ENCODE peak calls at places on chromosomes 11 and 22, in four cellular contexts. One of them, this sample, is unnamed.
A peak's percentile ranks its signal among the peaks of the same experiment; 100 is the strongest.

GRCh38 chr11:66015094-66015881 is 3.5 kb downstream of the CST6 start:
- DNase-seq in brain microvascular endothelial cell: no peak
- DNase-seq in astrocyte: peak; percentile 16
- DNase-seq in endodermal cell: no peak
- DNase-seq in this sample: no peak

GRCh38 chr11:10374386-10374785 is 69.5 kb downstream of the ADM start:
- DNase-seq in astrocyte: no peak
- DNase-seq in endodermal cell: no peak
- DNase-seq in brain microvascular endothelial cell: no peak
- DNase-seq in this sample: no peak

GRCh38 chr11:102114032-102114431 is 3.8 kb downstream of the YAP1 start:
- DNase-seq in endodermal cell: peak; percentile 53
- DNase-seq in brain microvascular endothelial cell: no peak
- DNase-seq in astrocyte: no peak
- DNase-seq in this sample: no peak

GRCh38 chr11:111776398-111777093 is 10.4 kb upstream of the PPP2R1B start:
- DNase-seq in astrocyte: no peak
- DNase-seq in brain microvascular endothelial cell: no peak
- DNase-seq in endodermal cell: no peak
- DNase-seq in this sample: no peak

GRCh38 chr11:129023968-129024676 is 81.5 kb upstream of the TP53AIP1 start:
- DNase-seq in astrocyte: peak; percentile 23
- DNase-seq in brain microvascular endothelial cell: peak; percentile 21
- DNase-seq in endodermal cell: peak; percentile 89
- DNase-seq in this sample: peak; percentile 57

GRCh38 chr11:71454470-71455113 is 1.6 kb downstream of the NADSYN1 start:
- DNase-seq in endodermal cell: no peak
- DNase-seq in astrocyte: no peak
- DNase-seq in brain microvascular endothelial cell: no peak
- DNase-seq in this sample: no peak

GRCh38 chr11:128692750-128693578 is 908 bp upstream of the FLI1 start:
- DNase-seq in endodermal cell: peak; percentile 86
- DNase-seq in brain microvascular endothelial cell: peak; percentile 42
- DNase-seq in astrocyte: no peak
- DNase-seq in this sample: peak; percentile 80

GRCh38 chr11:17770917-17771316 is 36.3 kb downstream of the KCNC1 start:
- DNase-seq in endodermal cell: no peak
- DNase-seq in brain microvascular endothelial cell: no peak
- DNase-seq in astrocyte: no peak
- DNase-seq in this sample: no peak

DNA sequence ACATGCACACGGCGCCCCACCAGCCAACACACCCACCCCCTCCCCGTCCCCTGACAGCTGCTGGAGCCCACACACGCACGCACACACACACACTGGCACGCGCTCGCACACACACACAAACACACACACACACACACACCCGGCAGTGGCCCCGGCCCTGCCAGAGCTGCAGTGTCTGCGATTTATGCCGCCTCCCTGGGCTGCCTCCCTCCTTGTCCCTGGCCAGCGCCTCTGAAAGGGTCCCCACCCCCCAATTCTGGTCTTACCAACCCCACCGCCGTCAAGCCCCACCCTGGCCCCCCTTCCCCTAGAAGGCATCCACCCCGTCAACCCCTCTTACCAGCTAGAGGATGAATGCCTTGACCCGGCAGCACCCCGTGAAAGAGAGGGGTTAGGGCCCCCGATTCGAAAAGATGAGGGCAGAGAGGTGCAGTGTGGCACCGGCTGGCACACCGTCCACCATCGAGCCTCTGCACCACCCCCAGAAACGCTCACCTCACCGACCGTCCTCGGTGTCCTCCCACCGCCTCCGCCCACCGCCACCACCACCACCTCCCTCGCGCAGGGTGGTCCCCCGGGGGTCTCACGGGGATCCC is 649 bp downstream of the ELFN2 start:
- DNase-seq in astrocyte: no peak
- DNase-seq in brain microvascular endothelial cell: no peak
- DNase-seq in endodermal cell: no peak
- DNase-seq in this sample: no peak
- H3K4me3 ChIP-seq in astrocyte: peak overlapping the region; percentile 54
- H3K4me3 ChIP-seq in brain microvascular endothelial cell: peak overlapping the region; percentile 58
- H3K4me3 ChIP-seq in endodermal cell: peak overlapping the region; percentile 40
- H3K4me3 ChIP-seq in this sample: peak overlapping the region; percentile 52

GRCh38 chr22:33056108-33056507 is 2.1 kb downstream of the SYN3 start:
- DNase-seq in endodermal cell: no peak
- DNase-seq in astrocyte: no peak
- DNase-seq in brain microvascular endothelial cell: no peak
- DNase-seq in this sample: no peak

GRCh38 chr22:33062402-33062801 is 4.2 kb upstream of the SYN3 start:
- DNase-seq in endodermal cell: no peak
- DNase-seq in astrocyte: no peak
- DNase-seq in brain microvascular endothelial cell: no peak
- DNase-seq in this sample: no peak

GRCh38 chr22:33053323-33053722 is 4.9 kb downstream of the SYN3 start:
- DNase-seq in endodermal cell: no peak
- DNase-seq in astrocyte: no peak
- DNase-seq in brain microvascular endothelial cell: no peak
- DNase-seq in this sample: no peak

GRCh38 chr22:33054276-33054675 is 3.9 kb downstream of the SYN3 start:
- DNase-seq in astrocyte: no peak
- DNase-seq in endodermal cell: no peak
- DNase-seq in brain microvascular endothelial cell: no peak
- DNase-seq in this sample: no peak

DNA sequence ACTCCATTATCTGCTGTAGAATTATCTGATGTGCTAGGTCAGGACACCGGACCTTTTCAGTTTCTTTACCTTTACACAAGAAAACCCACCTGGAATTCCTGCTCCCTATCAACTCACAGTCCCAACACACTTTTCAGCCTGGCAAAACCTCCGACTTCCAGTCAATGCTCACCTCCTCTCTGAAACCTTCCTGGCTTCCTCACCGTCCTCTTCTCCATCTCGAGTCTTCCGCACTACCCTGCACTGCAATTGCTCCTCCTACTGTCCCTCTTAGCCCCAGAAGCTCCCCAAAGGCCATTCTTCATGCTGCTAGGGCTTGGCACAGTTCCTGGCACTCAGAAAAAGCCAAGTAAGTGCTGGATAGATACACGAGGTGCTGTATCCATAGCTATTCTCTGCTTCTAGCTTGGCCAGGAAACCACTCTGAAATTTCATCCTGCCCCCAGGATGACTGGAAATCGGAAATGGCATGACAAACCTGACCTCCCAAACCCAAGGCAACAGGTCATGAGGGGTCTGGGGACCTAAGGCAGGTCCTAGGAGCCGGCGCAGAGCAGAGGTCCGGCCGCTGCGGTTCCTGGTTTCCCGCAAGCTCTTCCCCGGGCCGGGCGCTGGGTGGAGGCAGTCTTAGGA is 702 bp downstream of the SYN3 start:
- DNase-seq in endodermal cell: no peak
- DNase-seq in brain microvascular endothelial cell: no peak
- DNase-seq in astrocyte: no peak
- DNase-seq in this sample: no peak
- H3K27me3 ChIP-seq in endodermal cell: peaks cover 21% of the 10 kb centered on the region
- H3K27me3 ChIP-seq in brain microvascular endothelial cell: peaks cover 29% of the 10 kb centered on the region
- H3K27me3 ChIP-seq in astrocyte: peaks cover 34% of the 10 kb centered on the region
- H3K27me3 ChIP-seq in this sample: peaks cover 22% of the 10 kb centered on the region

GRCh38 chr22:42871146-42872050 is 14.3 kb upstream of the ARFGAP3 start:
- DNase-seq in brain microvascular endothelial cell: no peak
- DNase-seq in astrocyte: no peak
- DNase-seq in endodermal cell: peak; percentile 34
- DNase-seq in this sample: peak; percentile 49
- H3K36me3 ChIP-seq in brain microvascular endothelial cell: peaks cover 30% of the 10 kb centered on the region
- H3K36me3 ChIP-seq in astrocyte: peaks cover 7% of the 10 kb centered on the region
- H3K36me3 ChIP-seq in endodermal cell: peaks cover 48% of the 10 kb centered on the region
- H3K36me3 ChIP-seq in this sample: peaks cover 16% of the 10 kb centered on the region

GRCh38 chr11:36485296-36485870 is 24.7 kb downstream of the TRAF6 start:
- DNase-seq in astrocyte: no peak
- DNase-seq in brain microvascular endothelial cell: no peak
- DNase-seq in endodermal cell: no peak
- DNase-seq in this sample: no peak

GRCh38 chr11:36488096-36488495 is 22.0 kb downstream of the TRAF6 start:
- DNase-seq in astrocyte: no peak
- DNase-seq in brain microvascular endothelial cell: no peak
- DNase-seq in endodermal cell: no peak
- DNase-seq in this sample: no peak

GRCh38 chr11:36492724-36493304 is 17.3 kb downstream of the TRAF6 start:
- DNase-seq in brain microvascular endothelial cell: peak; percentile 34
- DNase-seq in endodermal cell: peak; percentile 52
- DNase-seq in astrocyte: no peak
- DNase-seq in this sample: peak; percentile 44

GRCh38 chr11:36490026-36490806 is 19.9 kb downstream of the TRAF6 start:
- DNase-seq in endodermal cell: no peak
- DNase-seq in astrocyte: no peak
- DNase-seq in brain microvascular endothelial cell: no peak
- DNase-seq in this sample: no peak

DNA sequence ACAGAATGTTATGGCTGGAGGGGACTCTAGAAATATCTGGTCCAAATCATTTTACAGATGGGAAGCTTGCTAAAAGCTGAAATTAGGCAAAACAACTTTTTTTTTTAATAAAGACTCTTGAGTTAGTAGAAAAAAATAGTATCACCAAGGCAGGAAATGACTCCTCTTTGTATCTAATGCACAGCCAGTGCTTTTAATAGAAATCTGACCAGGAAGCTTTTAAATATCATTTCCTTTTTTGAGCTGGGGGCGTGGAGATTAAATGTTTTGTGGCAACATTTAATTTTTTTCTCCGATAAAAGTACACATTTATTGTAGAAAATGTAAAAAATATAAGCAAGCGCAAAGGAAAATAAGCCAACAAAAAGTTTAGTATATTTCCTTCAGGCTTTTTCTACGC is 22.5 kb downstream of the TRAF6 start:
- DNase-seq in brain microvascular endothelial cell: no peak
- DNase-seq in endodermal cell: no peak
- DNase-seq in astrocyte: no peak
- DNase-seq in this sample: no peak
- H3K4me3 ChIP-seq in brain microvascular endothelial cell: no peak overlapping the region
- H3K4me3 ChIP-seq in endodermal cell: no peak overlapping the region
- H3K4me3 ChIP-seq in astrocyte: no peak overlapping the region
- H3K4me3 ChIP-seq in this sample: no peak overlapping the region

GRCh38 chr22:37486224-37486845 is at the start of gene MFNG:
- DNase-seq in endodermal cell: peak; percentile 90
- DNase-seq in brain microvascular endothelial cell: no peak
- DNase-seq in astrocyte: no peak
- DNase-seq in this sample: peak; percentile 98

GRCh38 chr22:37487559-37487958 is 1.4 kb upstream of the MFNG start:
- DNase-seq in brain microvascular endothelial cell: no peak
- DNase-seq in endodermal cell: no peak
- DNase-seq in astrocyte: no peak
- DNase-seq in this sample: peak; percentile 76

GRCh38 chr22:37485714-37486223 is 415 bp downstream of the MFNG start:
- DNase-seq in astrocyte: no peak
- DNase-seq in brain microvascular endothelial cell: no peak
- DNase-seq in endodermal cell: no peak
- DNase-seq in this sample: peak; percentile 79

GRCh38 chr22:37488337-37489135 is 2.4 kb upstream of the MFNG start:
- DNase-seq in endodermal cell: no peak
- DNase-seq in brain microvascular endothelial cell: no peak
- DNase-seq in astrocyte: no peak
- DNase-seq in this sample: peak; percentile 78

GRCh38 chr22:37487129-37487528 is 945 bp upstream of the MFNG start:
- DNase-seq in astrocyte: no peak
- DNase-seq in endodermal cell: no peak
- DNase-seq in brain microvascular endothelial cell: no peak
- DNase-seq in this sample: no peak
- H3K27me3 ChIP-seq in astrocyte: no peaks in the 10 kb centered on the region
- H3K27me3 ChIP-seq in endodermal cell: no peaks in the 10 kb centered on the region
- H3K27me3 ChIP-seq in brain microvascular endothelial cell: no peaks in the 10 kb centered on the region
- H3K27me3 ChIP-seq in this sample: peaks cover 3% of the 10 kb centered on the region

GRCh38 chr22:40920526-40920925 is 30.7 kb upstream of the RBX1 start:
- DNase-seq in brain microvascular endothelial cell: no peak
- DNase-seq in astrocyte: no peak
- DNase-seq in endodermal cell: no peak
- DNase-seq in this sample: no peak
- H3K36me3 ChIP-seq in brain microvascular endothelial cell: peaks cover 21% of the 10 kb centered on the region
- H3K36me3 ChIP-seq in astrocyte: peaks cover 13% of the 10 kb centered on the region
- H3K36me3 ChIP-seq in endodermal cell: peaks cover 68% of the 10 kb centered on the region
- H3K36me3 ChIP-seq in this sample: peaks cover 1% of the 10 kb centered on the region

DNA sequence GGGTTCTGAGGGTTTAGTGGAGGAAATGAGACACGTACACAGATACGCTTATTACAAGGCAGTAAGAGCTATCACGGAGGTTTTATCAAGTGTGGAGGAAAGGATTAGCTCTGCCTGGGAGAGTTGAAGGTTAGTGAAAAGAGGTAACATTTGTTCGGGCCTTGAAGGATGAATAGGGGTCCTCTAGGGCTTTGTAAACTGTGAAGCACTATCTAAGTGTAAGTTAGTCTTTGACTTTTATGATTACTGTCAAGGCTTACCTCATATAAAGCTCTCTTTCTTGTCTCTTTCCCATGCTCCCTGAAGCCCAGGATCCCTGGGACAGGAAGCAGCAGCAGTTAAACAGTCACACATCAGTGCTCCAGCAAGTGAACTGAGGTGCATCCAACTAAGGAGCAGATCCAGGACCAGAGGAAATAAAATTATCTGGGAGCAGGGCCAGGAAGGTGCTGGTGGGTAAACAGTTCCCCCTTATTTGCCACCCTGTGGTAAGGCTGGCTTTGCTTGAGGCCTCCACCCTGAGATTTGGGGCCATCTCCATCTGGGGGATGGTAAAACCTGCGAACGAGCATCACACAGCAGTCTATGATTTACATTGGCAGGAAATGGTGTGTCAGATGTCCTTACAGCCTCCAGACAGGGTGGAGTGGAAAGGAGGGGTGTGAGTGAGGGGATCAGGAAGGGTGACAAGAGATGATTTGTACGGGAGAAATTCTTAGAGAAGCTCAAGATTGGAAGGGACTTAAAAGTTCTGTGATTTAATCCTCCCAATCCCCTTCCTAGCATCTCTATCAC is 27.2 kb downstream of the GVQW3 start:
- DNase-seq in brain microvascular endothelial cell: no peak
- DNase-seq in astrocyte: no peak
- DNase-seq in endodermal cell: peak; percentile 47
- DNase-seq in this sample: no peak
- H3K4me3 ChIP-seq in brain microvascular endothelial cell: no peak overlapping the region
- H3K4me3 ChIP-seq in astrocyte: no peak overlapping the region
- H3K4me3 ChIP-seq in endodermal cell: no peak overlapping the region
- H3K4me3 ChIP-seq in this sample: no peak overlapping the region

GRCh38 chr22:22139364-22139763 is 105.2 kb upstream of the VPREB1 start:
- DNase-seq in astrocyte: no peak
- DNase-seq in endodermal cell: no peak
- DNase-seq in brain microvascular endothelial cell: no peak
- DNase-seq in this sample: no peak
- H3K27me3 ChIP-seq in astrocyte: peaks cover 25% of the 10 kb centered on the region
- H3K27me3 ChIP-seq in endodermal cell: peaks cover 16% of the 10 kb centered on the region
- H3K27me3 ChIP-seq in brain microvascular endothelial cell: peaks cover 52% of the 10 kb centered on the region
- H3K27me3 ChIP-seq in this sample: peaks cover 60% of the 10 kb centered on the region

GRCh38 chr11:63687845-63688244 is 6.5 kb downstream of the RTN3 start:
- DNase-seq in astrocyte: no peak
- DNase-seq in endodermal cell: no peak
- DNase-seq in brain microvascular endothelial cell: no peak
- DNase-seq in this sample: no peak
- H3K36me3 ChIP-seq in astrocyte: no peaks in the 10 kb centered on the region
- H3K36me3 ChIP-seq in endodermal cell: no peaks in the 10 kb centered on the region
- H3K36me3 ChIP-seq in brain microvascular endothelial cell: no peaks in the 10 kb centered on the region
- H3K36me3 ChIP-seq in this sample: peaks cover 1% of the 10 kb centered on the region

DNA sequence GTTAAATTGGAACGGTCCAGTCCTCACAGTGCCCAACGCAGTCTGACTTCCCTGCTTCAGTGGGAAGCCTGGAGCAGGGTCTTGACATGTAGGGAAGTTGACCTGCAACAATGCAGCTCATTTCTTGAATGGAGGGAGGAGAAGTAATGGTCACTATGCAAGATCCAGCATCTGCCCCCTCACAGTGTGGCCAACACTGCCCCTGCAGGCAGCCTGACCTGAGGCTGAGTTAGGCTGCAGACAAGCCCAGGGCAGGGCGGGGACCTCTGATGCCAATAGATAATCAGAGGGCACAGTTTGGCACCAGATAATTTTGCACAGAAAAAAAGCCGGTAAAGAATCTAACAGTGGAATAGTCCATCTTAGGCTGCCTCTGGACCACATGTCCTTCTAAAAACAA is 182.3 kb downstream of the DSCAML1 start:
- DNase-seq in brain microvascular endothelial cell: no peak
- DNase-seq in endodermal cell: peak; percentile 76
- DNase-seq in astrocyte: no peak
- DNase-seq in this sample: peak; percentile 68
- H3K4me3 ChIP-seq in brain microvascular endothelial cell: no peak overlapping the region
- H3K4me3 ChIP-seq in endodermal cell: no peak overlapping the region
- H3K4me3 ChIP-seq in astrocyte: no peak overlapping the region
- H3K4me3 ChIP-seq in this sample: no peak overlapping the region

This sample was measured in H7.